ENCODE peak calls at places on chromosomes 4 and X, in ten cellular contexts. One of them, this sample, is unnamed.

GRCh38 chr4:26459756-26460530 is 30.3 kb downstream of the CCKAR start:
- DNase-seq in HCT116: no peak
- DNase-seq in fibroblast of lung: peak; percentile 79
- DNase-seq in HL-60: no peak
- DNase-seq in mammary epithelial cell: no peak
- DNase-seq in tibial nerve: no peak
- DNase-seq in ovary: no peak
- DNase-seq in pancreas: no peak
- DNase-seq in stomach: no peak
- DNase-seq in psoas muscle: no peak
- DNase-seq in this sample: peak; percentile 62

GRCh38 chr4:123939621-123940020 is 543.0 kb downstream of the SPRY1 start:
- DNase-seq in HCT116: peak; percentile 13
- DNase-seq in fibroblast of lung: peak; percentile 91
- DNase-seq in HL-60: no peak
- DNase-seq in mammary epithelial cell: peak; percentile 80
- DNase-seq in tibial nerve: no peak
- DNase-seq in ovary: no peak
- DNase-seq in pancreas: no peak
- DNase-seq in stomach: no peak
- DNase-seq in psoas muscle: no peak
- DNase-seq in this sample: peak; percentile 51

GRCh38 chr4:19278665-19279064 is 973.0 kb upstream of the SLIT2 start:
- DNase-seq in HCT116: no peak
- DNase-seq in fibroblast of lung: peak; percentile 20
- DNase-seq in HL-60: no peak
- DNase-seq in mammary epithelial cell: no peak
- DNase-seq in tibial nerve: no peak
- DNase-seq in ovary: no peak
- DNase-seq in pancreas: no peak
- DNase-seq in stomach: no peak
- DNase-seq in psoas muscle: no peak
- DNase-seq in this sample: no peak

GRCh38 chr4:90419124-90419711 is 292.0 kb downstream of the CCSER1 start:
- DNase-seq in HCT116: peak; percentile 3
- DNase-seq in fibroblast of lung: peak; percentile 31
- DNase-seq in HL-60: no peak
- DNase-seq in mammary epithelial cell: peak; percentile 38
- DNase-seq in tibial nerve: no peak
- DNase-seq in ovary: no peak
- DNase-seq in pancreas: no peak
- DNase-seq in stomach: no peak
- DNase-seq in psoas muscle: no peak
- DNase-seq in this sample: no peak

GRCh38 chrX:17413228-17413627 is 38.2 kb downstream of the NHS start:
- DNase-seq in HCT116: peak; percentile 32
- DNase-seq in fibroblast of lung: peak; percentile 94
- DNase-seq in HL-60: no peak
- DNase-seq in mammary epithelial cell: peak; percentile 91
- DNase-seq in tibial nerve: no peak
- DNase-seq in ovary: no peak
- DNase-seq in pancreas: no peak
- DNase-seq in stomach: no peak
- DNase-seq in psoas muscle: no peak
- DNase-seq in this sample: peak; percentile 68

GRCh38 chr4:110620352-110621327 is 2.2 kb downstream of the PITX2 start:
- DNase-seq in HCT116: no peak
- DNase-seq in fibroblast of lung: peak; percentile 25
- DNase-seq in HL-60: no peak
- DNase-seq in mammary epithelial cell: no peak
- DNase-seq in tibial nerve: no peak
- DNase-seq in ovary: no peak
- DNase-seq in pancreas: no peak
- DNase-seq in stomach: no peak
- DNase-seq in psoas muscle: peak; percentile 91
- DNase-seq in this sample: no peak

GRCh38 chr4:92090887-92091286 is 212.9 kb upstream of the GRID2 start:
- DNase-seq in HCT116: no peak
- DNase-seq in fibroblast of lung: no peak
- DNase-seq in HL-60: no peak
- DNase-seq in mammary epithelial cell: no peak
- DNase-seq in tibial nerve: no peak
- DNase-seq in ovary: no peak
- DNase-seq in pancreas: no peak
- DNase-seq in stomach: no peak
- DNase-seq in psoas muscle: no peak
- DNase-seq in this sample: no peak

GRCh38 chr4:8221476-8221875 is 22.4 kb downstream of the SH3TC1 start:
- DNase-seq in HCT116: no peak
- DNase-seq in fibroblast of lung: peak; percentile 28
- DNase-seq in HL-60: peak; percentile 80
- DNase-seq in mammary epithelial cell: no peak
- DNase-seq in tibial nerve: no peak
- DNase-seq in ovary: no peak
- DNase-seq in pancreas: no peak
- DNase-seq in stomach: no peak
- DNase-seq in psoas muscle: no peak
- DNase-seq in this sample: peak; percentile 29

GRCh38 chr4:56745082-56745481 is 64.0 kb upstream of the HOPX start:
- DNase-seq in HCT116: no peak
- DNase-seq in fibroblast of lung: no peak
- DNase-seq in HL-60: no peak
- DNase-seq in mammary epithelial cell: no peak
- DNase-seq in tibial nerve: no peak
- DNase-seq in ovary: no peak
- DNase-seq in pancreas: no peak
- DNase-seq in stomach: no peak
- DNase-seq in psoas muscle: no peak
- DNase-seq in this sample: no peak

GRCh38 chrX:129777218-129777768 is 2.5 kb upstream of the SASH3 start:
- DNase-seq in HCT116: no peak
- DNase-seq in fibroblast of lung: no peak
- DNase-seq in HL-60: peak; percentile 82
- DNase-seq in mammary epithelial cell: no peak
- DNase-seq in tibial nerve: no peak
- DNase-seq in ovary: no peak
- DNase-seq in pancreas: no peak
- DNase-seq in stomach: peak; percentile 71
- DNase-seq in psoas muscle: peak; percentile 68
- DNase-seq in this sample: no peak

GRCh38 chrX:56281789-56282188 is 49.6 kb downstream of the KLF8 start:
- DNase-seq in HCT116: peak; percentile 3
- DNase-seq in fibroblast of lung: no peak
- DNase-seq in HL-60: no peak
- DNase-seq in mammary epithelial cell: peak; percentile 5
- DNase-seq in tibial nerve: no peak
- DNase-seq in ovary: no peak
- DNase-seq in pancreas: no peak
- DNase-seq in stomach: no peak
- DNase-seq in psoas muscle: no peak
- DNase-seq in this sample: no peak

GRCh38 chr4:89511776-89512175 is 204.2 kb upstream of the GPRIN3 start:
- DNase-seq in HCT116: no peak
- DNase-seq in fibroblast of lung: no peak
- DNase-seq in HL-60: no peak
- DNase-seq in mammary epithelial cell: no peak
- DNase-seq in tibial nerve: no peak
- DNase-seq in ovary: no peak
- DNase-seq in pancreas: no peak
- DNase-seq in stomach: no peak
- DNase-seq in psoas muscle: no peak
- DNase-seq in this sample: no peak

GRCh38 chrX:133384454-133384853 is 30.8 kb downstream of the GPC4 start:
- DNase-seq in HCT116: no peak
- DNase-seq in fibroblast of lung: no peak
- DNase-seq in HL-60: no peak
- DNase-seq in mammary epithelial cell: no peak
- DNase-seq in tibial nerve: no peak
- DNase-seq in ovary: no peak
- DNase-seq in pancreas: no peak
- DNase-seq in stomach: no peak
- DNase-seq in psoas muscle: no peak
- DNase-seq in this sample: no peak
- TF ChIP-seq CTCF in HCT116: no peak
- TF ChIP-seq CTCF in fibroblast of lung: no peak
- TF ChIP-seq CTCF in HL-60: no peak
- TF ChIP-seq CTCF in mammary epithelial cell: no peak
- TF ChIP-seq CTCF in tibial nerve: no peak
- TF ChIP-seq CTCF in ovary: no peak
- TF ChIP-seq CTCF in pancreas: no peak
- TF ChIP-seq CTCF in stomach: no peak
- TF ChIP-seq CTCF in psoas muscle: no peak
- TF ChIP-seq CTCF in this sample: no peak

DNA sequence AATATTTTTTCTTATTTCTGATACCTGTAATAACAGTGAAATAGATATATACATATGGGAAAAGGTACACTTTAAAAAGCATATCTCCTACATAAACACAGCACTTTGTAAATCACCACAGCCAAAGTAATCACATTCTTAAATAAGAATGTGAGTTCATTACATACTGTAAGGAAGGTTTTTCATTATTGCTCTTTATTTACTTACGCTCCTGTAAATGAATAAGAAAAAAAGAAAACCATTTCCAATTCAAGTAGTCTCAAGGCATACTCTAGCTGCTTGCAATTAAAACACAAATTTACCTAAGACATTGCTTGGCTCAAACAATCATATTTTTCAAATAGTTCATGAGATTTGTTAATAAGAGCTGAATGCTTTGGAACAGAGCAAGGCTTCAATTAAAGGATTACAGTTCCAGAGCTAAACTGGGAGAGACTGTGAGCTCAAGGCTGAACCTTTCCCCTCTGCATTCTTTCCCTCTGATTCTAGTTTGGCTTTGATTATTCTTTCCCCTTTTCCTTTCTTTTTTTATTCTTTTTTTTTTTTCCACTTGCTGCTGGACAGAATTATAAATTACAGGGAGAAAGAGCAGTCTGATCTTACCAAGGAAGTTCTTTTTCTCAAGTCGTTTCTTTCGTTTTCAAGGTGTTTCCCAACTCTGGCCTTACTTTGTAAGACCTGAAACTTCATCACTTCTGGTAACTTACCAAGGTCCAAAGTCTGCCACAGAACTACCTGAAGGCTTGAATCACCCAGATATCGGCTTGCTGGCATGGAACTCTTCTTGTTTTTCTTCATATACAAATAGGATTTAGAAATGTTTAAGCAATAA is 278.3 kb downstream of the INPP4B start:
- DNase-seq in HCT116: no peak
- DNase-seq in fibroblast of lung: peak; percentile 67
- DNase-seq in HL-60: no peak
- DNase-seq in mammary epithelial cell: peak; percentile 51
- DNase-seq in tibial nerve: no peak
- DNase-seq in ovary: no peak
- DNase-seq in pancreas: no peak
- DNase-seq in stomach: peak; percentile 35
- DNase-seq in psoas muscle: no peak
- DNase-seq in this sample: no peak
- H3K4me3 ChIP-seq in HCT116: no peak overlapping the region
- H3K4me3 ChIP-seq in fibroblast of lung: no peak overlapping the region
- H3K4me3 ChIP-seq in HL-60: no peak overlapping the region
- H3K4me3 ChIP-seq in mammary epithelial cell: peak overlapping the region; percentile 7
- H3K4me3 ChIP-seq in tibial nerve: peak overlapping the region; percentile 6
- H3K4me3 ChIP-seq in ovary: no peak overlapping the region
- H3K4me3 ChIP-seq in pancreas: no peak overlapping the region
- H3K4me3 ChIP-seq in stomach: peak overlapping the region; percentile 21
- H3K4me3 ChIP-seq in psoas muscle: no peak overlapping the region
- H3K4me3 ChIP-seq in this sample: peak overlapping the region; percentile 21

GRCh38 chr4:146124023-146124680 is 51.4 kb upstream of the LSM6 start:
- DNase-seq in HCT116: no peak
- DNase-seq in fibroblast of lung: peak; percentile 8
- DNase-seq in HL-60: no peak
- DNase-seq in mammary epithelial cell: no peak
- DNase-seq in tibial nerve: no peak
- DNase-seq in ovary: no peak
- DNase-seq in pancreas: no peak
- DNase-seq in stomach: no peak
- DNase-seq in psoas muscle: no peak
- DNase-seq in this sample: no peak
- TF ChIP-seq CTCF in HCT116: peak; percentile 4
- TF ChIP-seq CTCF in fibroblast of lung: no peak
- TF ChIP-seq CTCF in HL-60: no peak
- TF ChIP-seq CTCF in mammary epithelial cell: no peak
- TF ChIP-seq CTCF in tibial nerve: no peak
- TF ChIP-seq CTCF in ovary: no peak
- TF ChIP-seq CTCF in pancreas: no peak
- TF ChIP-seq CTCF in stomach: no peak
- TF ChIP-seq CTCF in psoas muscle: no peak
- TF ChIP-seq CTCF in this sample: no peak

GRCh38 chr4:128800305-128800704 is 9.2 kb upstream of the JADE1 start:
- DNase-seq in HCT116: no peak
- DNase-seq in fibroblast of lung: no peak
- DNase-seq in HL-60: no peak
- DNase-seq in mammary epithelial cell: no peak
- DNase-seq in tibial nerve: no peak
- DNase-seq in ovary: no peak
- DNase-seq in pancreas: no peak
- DNase-seq in stomach: no peak
- DNase-seq in psoas muscle: no peak
- DNase-seq in this sample: no peak

GRCh38 chr4:128803783-128804182 is 5.7 kb upstream of the JADE1 start:
- DNase-seq in HCT116: no peak
- DNase-seq in fibroblast of lung: no peak
- DNase-seq in HL-60: no peak
- DNase-seq in mammary epithelial cell: no peak
- DNase-seq in tibial nerve: no peak
- DNase-seq in ovary: no peak
- DNase-seq in pancreas: no peak
- DNase-seq in stomach: no peak
- DNase-seq in psoas muscle: no peak
- DNase-seq in this sample: no peak

DNA sequence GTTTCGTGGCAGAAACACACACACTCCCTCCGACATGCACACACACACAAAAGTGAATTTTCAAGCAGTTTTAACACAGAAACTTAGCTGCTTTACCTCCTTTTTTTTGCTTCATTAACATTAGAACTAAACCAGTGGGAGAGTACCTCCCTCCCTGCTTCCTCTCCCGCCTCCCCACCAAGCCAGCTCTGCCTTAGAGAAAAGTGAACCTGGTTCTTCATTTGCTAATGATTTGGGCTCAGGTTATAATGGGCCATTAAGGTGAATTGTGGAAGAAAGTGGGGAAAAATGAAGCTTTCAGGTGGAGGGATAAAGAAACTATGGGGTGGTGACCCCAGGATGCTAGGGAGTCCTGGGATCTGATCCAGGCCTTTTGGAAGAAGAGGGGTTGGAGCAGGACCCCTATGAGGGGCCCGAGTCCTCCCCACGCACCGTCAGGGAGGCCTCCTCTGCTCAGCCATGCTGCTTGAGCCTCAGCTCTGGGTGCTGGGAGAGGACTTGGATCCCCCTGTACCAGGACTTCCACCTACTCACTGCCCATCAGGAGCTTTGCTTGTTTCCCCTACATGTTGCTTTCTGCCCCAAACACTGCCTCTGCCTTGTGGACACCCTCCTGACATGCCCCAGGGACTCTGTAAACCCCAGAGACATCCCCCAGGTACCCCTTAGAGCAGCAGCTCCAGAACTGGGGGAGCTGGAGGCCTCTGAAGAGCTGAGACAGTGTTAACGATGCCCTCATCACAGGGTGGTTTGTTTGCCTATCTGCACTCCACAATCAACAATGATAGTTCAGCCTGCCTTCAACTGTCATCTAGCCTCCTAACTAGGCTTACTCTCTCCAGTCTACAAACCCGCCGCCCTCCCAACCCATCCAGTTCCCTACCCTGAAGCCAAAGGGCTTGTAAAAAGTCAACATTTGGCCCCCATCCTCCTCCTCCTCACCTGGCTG is 6.5 kb upstream of the JADE1 start:
- DNase-seq in HCT116: no peak
- DNase-seq in fibroblast of lung: no peak
- DNase-seq in HL-60: no peak
- DNase-seq in mammary epithelial cell: no peak
- DNase-seq in tibial nerve: no peak
- DNase-seq in ovary: no peak
- DNase-seq in pancreas: no peak
- DNase-seq in stomach: no peak
- DNase-seq in psoas muscle: no peak
- DNase-seq in this sample: no peak
- H3K4me3 ChIP-seq in HCT116: no peak overlapping the region
- H3K4me3 ChIP-seq in fibroblast of lung: no peak overlapping the region
- H3K4me3 ChIP-seq in HL-60: no peak overlapping the region
- H3K4me3 ChIP-seq in mammary epithelial cell: no peak overlapping the region
- H3K4me3 ChIP-seq in tibial nerve: no peak overlapping the region
- H3K4me3 ChIP-seq in ovary: no peak overlapping the region
- H3K4me3 ChIP-seq in pancreas: no peak overlapping the region
- H3K4me3 ChIP-seq in stomach: no peak overlapping the region
- H3K4me3 ChIP-seq in psoas muscle: no peak overlapping the region
- H3K4me3 ChIP-seq in this sample: no peak overlapping the region